ENCODE peak calls at places on chromosomes 5 and 9, in six cellular contexts. R is BJ, C is AG04450, N is endothelial cell, L is psoas muscle, U is cardiac muscle cell. K is an unnamed sample.

GRCh38 chr9:120439147-120439546 is 140.8 kb downstream of the CDK5RAP2 start:
- DNase-seq in R (no peak), C (no peak), N (peak), L (no peak), U (peak), K (no peak)

GRCh38 chr5:60101561-60101960 is 208.0 kb upstream of the PDE4D start:
- DNase-seq in R (no peak), C (no peak), N (no peak), L (no peak), U (no peak), K (no peak)

GRCh38 chr5:79318935-79319614 is 83.1 kb downstream of the JMY start:
- DNase-seq in R (peak), C (peak), N (no peak), L (no peak), U (peak), K (no peak)

GRCh38 chr9:121281614-121282291 is 13.8 kb downstream of the GSN start:
- DNase-seq in R (no peak), C (no peak), N (no peak), L (peak), U (peak), K (peak)

GRCh38 chr5:10663531-10664183 is 97.4 kb downstream of the DAP start:
- DNase-seq in R (peak), C (no peak), N (no peak), L (no peak), U (peak), K (no peak)

GRCh38 chr5:154861946-154862345 is 3.5 kb downstream of the CNOT8 start:
- DNase-seq in R (no peak), C (no peak), N (no peak), L (no peak), U (no peak), K (no peak)

GRCh38 chr9:72474676-72475075 is 46.7 kb upstream of the TMC1 start:
- DNase-seq in R (no peak), C (peak), N (no peak), L (no peak), U (no peak), K (no peak)

GRCh38 chr5:173806270-173807035 is 81.7 kb upstream of the CPEB4 start:
- DNase-seq in R (no peak), C (no peak), N (no peak), L (no peak), U (no peak), K (no peak)

GRCh38 chr9:97386265-97386633 is 25.6 kb upstream of the TDRD7 start:
- DNase-seq in R (no peak), C (no peak), N (no peak), L (no peak), U (no peak), K (no peak)

GRCh38 chr5:103706939-103707682 is 144.5 kb upstream of the NUDT12 start:
- DNase-seq in R (peak), C (no peak), N (no peak), L (no peak), U (no peak), K (no peak)

GRCh38 chr9:134360897-134361296 is 34.6 kb downstream of the RXRA start:
- DNase-seq in R (no peak), C (no peak), N (no peak), L (no peak), U (peak), K (peak)

GRCh38 chr5:39716532-39716971 is 291.8 kb upstream of the DAB2 start:
- DNase-seq in R (no peak), C (no peak), N (peak), L (no peak), U (peak), K (no peak)

GRCh38 chr5:68187268-68188055 is 28.1 kb upstream of the PIK3R1 start:
- DNase-seq in R (no peak), C (no peak), N (peak), L (peak), U (peak), K (no peak)

GRCh38 chr5:97118623-97119022 is 23.8 kb downstream of the LIX1 start:
- DNase-seq in R (no peak), C (no peak), N (no peak), L (no peak), U (no peak), K (no peak)

GRCh38 chr9:79757906-79758669 is 186.3 kb downstream of the TLE4 start:
- DNase-seq in R (no peak), C (no peak), N (no peak), L (no peak), U (peak), K (no peak)
- TF ChIP-seq CTCF in R (peak), C (peak), N (peak), L (peak), U (peak), K (no peak)

DNA sequence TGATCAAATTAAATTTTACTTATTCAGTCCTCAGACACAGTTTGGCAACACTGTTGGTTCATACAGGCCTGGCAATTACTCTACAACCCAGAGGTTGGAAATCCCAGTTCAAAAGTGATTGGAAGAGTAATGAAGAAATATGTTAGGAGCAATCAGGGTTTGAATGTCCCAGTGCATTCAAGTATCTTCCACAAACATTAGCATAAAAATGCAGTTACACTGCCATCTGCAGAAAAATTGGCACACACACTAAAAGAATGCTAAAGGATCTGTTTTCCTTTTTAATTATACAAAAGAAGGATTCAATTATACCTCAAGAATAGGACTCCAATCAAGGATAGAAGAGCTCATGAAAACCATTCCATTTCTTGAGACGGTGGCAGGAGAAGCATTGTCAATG is 130.2 kb downstream of the DNAH5 start:
- DNase-seq in R (no peak), C (no peak), N (no peak), L (no peak), U (no peak), K (no peak)
- TF ChIP-seq CTCF in R (peak), C (peak), N (no peak), L (no peak), U (no peak), K (no peak)

DNA sequence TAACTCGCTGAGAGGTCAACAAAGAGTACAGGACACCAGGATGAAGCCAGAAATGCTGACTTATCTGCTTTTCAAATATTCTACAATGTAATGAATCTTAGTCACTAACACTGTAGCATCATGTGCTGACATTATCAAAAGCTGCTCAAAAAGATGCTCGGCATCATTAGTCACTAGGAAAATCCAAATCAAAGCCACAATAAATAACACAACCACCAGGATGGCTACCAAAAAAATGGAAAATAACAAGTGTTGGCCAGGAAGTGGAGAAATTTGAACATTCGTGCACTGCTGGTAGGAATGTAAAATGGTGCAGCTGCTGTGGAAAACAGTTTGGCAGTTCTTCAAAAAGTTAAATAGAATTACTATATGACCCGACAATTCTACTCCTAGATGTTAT is 269.1 kb downstream of the GLIS3 start:
- DNase-seq in R (no peak), C (no peak), N (no peak), L (no peak), U (peak), K (no peak)
- TF ChIP-seq CTCF in R (no peak), C (peak), N (no peak), L (no peak), U (peak), K (no peak)

DNA sequence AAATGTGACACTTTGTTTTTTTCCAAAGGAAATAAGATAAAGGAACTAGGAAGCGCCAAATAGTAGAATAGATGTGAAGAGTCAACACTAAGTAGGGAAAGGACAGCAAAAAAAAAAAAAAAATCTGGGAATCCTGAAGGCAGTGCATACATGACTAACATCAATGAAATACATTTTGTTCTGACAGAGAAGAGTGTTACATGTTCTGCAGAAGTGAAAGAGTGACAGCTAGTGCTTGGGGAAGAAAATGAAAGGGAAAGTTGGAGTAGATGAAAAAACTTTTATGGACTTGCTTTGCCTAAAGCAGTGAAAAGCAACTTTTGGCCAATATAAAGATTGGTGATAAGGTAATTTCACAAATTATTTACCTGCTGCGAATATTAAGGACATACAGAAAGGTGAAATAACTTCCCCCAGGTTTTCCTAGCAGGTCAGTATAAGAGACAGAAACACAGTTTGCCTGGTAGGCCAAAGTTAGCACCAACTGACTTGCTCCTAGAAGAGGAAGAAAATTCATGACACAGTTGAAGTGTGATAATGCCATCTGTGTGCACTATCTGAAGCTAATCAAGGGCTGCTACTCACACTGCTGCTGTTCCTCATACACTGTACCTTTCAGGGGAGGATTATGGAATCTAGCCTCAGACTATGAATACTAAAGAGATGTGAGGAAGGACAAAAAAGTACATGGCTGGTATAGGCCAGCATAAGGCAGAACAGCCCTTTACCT is 38.6 kb downstream of the RANBP6 start:
- DNase-seq in R (no peak), C (no peak), N (no peak), L (no peak), U (no peak), K (no peak)
- TF ChIP-seq CTCF in R (no peak), C (no peak), N (no peak), L (no peak), U (no peak), K (no peak)

DNA sequence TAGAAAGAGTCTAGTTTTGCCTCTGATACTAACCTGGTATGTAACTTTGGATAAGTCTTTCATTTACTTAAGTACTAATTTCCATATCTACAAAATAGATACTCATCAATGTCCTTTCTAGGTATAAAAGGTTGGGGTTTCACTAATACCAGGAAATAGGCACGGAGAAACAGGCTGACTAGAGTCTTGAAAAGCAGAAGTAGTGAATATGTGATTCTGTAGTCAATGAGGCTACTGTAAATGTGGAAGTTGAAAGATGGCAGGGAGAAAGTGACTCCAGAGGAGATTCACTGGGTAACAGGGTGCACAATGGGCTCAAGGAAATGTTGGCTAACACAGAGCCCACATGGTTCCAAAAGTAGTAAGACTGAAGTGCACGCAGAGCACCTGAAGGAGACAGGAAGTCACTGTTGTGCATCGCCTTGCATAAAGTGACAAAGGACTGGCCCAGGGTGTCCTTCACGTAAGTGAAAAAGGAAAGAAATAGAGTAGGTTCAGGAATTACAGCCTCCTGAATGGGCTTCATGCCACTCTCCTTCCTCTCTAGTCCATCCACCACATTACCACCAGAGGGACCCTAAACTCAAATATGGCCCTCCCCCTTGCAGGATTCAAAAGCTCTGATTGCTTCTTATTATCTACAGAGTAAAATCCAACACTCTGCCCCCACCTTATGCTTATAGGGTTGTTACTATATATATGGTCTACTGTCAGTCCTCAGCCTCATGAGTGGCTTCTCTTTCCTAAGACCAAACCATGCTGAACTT is 288.0 kb upstream of the SMARCA2 start:
- DNase-seq in R (no peak), C (no peak), N (peak), L (no peak), U (no peak), K (no peak)
- TF ChIP-seq CTCF in R (no peak), C (no peak), N (peak), L (peak), U (no peak), K (no peak)

K was measured in thoracic aorta.